ENCODE peak calls at places on chromosomes 12 and 14, in nine cellular contexts. One of them, this sample, is unnamed.

GRCh38 chr14:96162741-96163140 is 41.9 kb upstream of the BDKRB2 start:
- DNase-seq in GM23338: no peak
- DNase-seq in SK-N-SH: no peak
- DNase-seq in HL-60: no peak
- DNase-seq in HepG2: no peak
- DNase-seq in A549: no peak
- DNase-seq in HCT116: no peak
- DNase-seq in GM12878: no peak
- DNase-seq in K562: no peak
- DNase-seq in this sample: no peak

GRCh38 chr12:51647647-51648046 is 56.6 kb downstream of the SCN8A start:
- DNase-seq in K562: no peak
- DNase-seq in A549: no peak
- DNase-seq in HepG2: no peak
- DNase-seq in GM12878: no peak
- DNase-seq in GM23338: no peak
- DNase-seq in SK-N-SH: peak; percentile 28
- DNase-seq in HCT116: no peak
- DNase-seq in HL-60: no peak
- DNase-seq in this sample: no peak

GRCh38 chr12:115233891-115234543 is 550.0 kb upstream of the TBX3 start:
- DNase-seq in GM12878: no peak
- DNase-seq in HL-60: no peak
- DNase-seq in GM23338: peak; percentile 57
- DNase-seq in HCT116: no peak
- DNase-seq in K562: no peak
- DNase-seq in HepG2: no peak
- DNase-seq in A549: no peak
- DNase-seq in SK-N-SH: peak; percentile 63
- DNase-seq in this sample: no peak

GRCh38 chr14:99055816-99056215 is 216.2 kb downstream of the BCL11B start:
- DNase-seq in GM12878: no peak
- DNase-seq in GM23338: no peak
- DNase-seq in HepG2: no peak
- DNase-seq in SK-N-SH: no peak
- DNase-seq in HCT116: no peak
- DNase-seq in K562: no peak
- DNase-seq in A549: no peak
- DNase-seq in HL-60: no peak
- DNase-seq in this sample: no peak

GRCh38 chr12:6373022-6373787 is 2.2 kb downstream of the SCNN1A start:
- DNase-seq in HepG2: no peak
- DNase-seq in HCT116: peak; percentile 65
- DNase-seq in K562: no peak
- DNase-seq in GM23338: no peak
- DNase-seq in SK-N-SH: no peak
- DNase-seq in A549: no peak
- DNase-seq in GM12878: no peak
- DNase-seq in HL-60: no peak
- DNase-seq in this sample: no peak

GRCh38 chr12:31749024-31749704 is 20.3 kb upstream of the AMN1 start:
- DNase-seq in K562: peak; percentile 95
- DNase-seq in SK-N-SH: no peak
- DNase-seq in HCT116: peak; percentile 99
- DNase-seq in HepG2: peak; percentile 99
- DNase-seq in A549: peak; percentile 100
- DNase-seq in GM23338: peak; percentile 89
- DNase-seq in GM12878: peak; percentile 99
- DNase-seq in HL-60: peak; percentile 100
- DNase-seq in this sample: peak; percentile 98

GRCh38 chr14:76509291-76509690 is 133.4 kb downstream of the ESRRB start:
- DNase-seq in GM12878: no peak
- DNase-seq in SK-N-SH: no peak
- DNase-seq in GM23338: no peak
- DNase-seq in HCT116: no peak
- DNase-seq in K562: no peak
- DNase-seq in A549: peak; percentile 10
- DNase-seq in HepG2: no peak
- DNase-seq in HL-60: no peak
- DNase-seq in this sample: no peak

GRCh38 chr14:86892167-86892956 is 1100.6 kb downstream of the GALC start:
- DNase-seq in SK-N-SH: no peak
- DNase-seq in HepG2: peak; percentile 79
- DNase-seq in K562: no peak
- DNase-seq in A549: no peak
- DNase-seq in GM12878: no peak
- DNase-seq in HCT116: no peak
- DNase-seq in GM23338: no peak
- DNase-seq in HL-60: no peak
- DNase-seq in this sample: no peak

GRCh38 chr12:21301-22189 is 45.0 kb upstream of the IQSEC3 start:
- DNase-seq in GM23338: no peak
- DNase-seq in HCT116: no peak
- DNase-seq in GM12878: peak; percentile 11
- DNase-seq in K562: no peak
- DNase-seq in SK-N-SH: no peak
- DNase-seq in A549: no peak
- DNase-seq in HL-60: no peak
- DNase-seq in HepG2: peak; percentile 10
- DNase-seq in this sample: no peak

DNA sequence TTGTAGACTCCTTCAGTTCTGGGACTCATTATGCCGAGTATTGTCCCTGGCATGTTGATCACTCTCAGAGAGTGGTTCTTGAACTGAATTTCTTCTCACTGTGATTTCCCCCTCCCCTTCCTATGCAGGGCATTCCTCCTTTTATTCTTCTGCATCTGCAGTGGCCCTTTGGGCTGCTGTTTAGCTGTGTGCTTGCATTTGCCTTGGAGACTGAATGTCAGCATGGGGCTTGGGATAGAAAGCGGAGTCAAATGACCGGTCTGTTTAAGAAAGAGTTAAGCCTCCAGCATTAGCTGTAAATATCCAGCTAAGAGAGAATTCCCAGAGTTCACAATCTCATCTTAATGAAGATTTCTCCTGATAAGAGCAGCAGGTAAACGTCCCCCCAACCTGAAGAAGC is 65.6 kb upstream of the RMST start:
- DNase-seq in HepG2: no peak
- DNase-seq in HL-60: no peak
- DNase-seq in A549: no peak
- DNase-seq in HCT116: no peak
- DNase-seq in GM12878: no peak
- DNase-seq in K562: no peak
- DNase-seq in SK-N-SH: no peak
- DNase-seq in GM23338: peak; percentile 74
- DNase-seq in this sample: no peak
- TF ChIP-seq REST in HepG2: no peak
- TF ChIP-seq REST in HL-60: no peak
- TF ChIP-seq REST in A549: no peak
- TF ChIP-seq REST in HCT116: no peak
- TF ChIP-seq REST in GM12878: no peak
- TF ChIP-seq REST in K562: no peak
- TF ChIP-seq REST in SK-N-SH: no peak
- TF ChIP-seq REST in GM23338: no peak
- TF ChIP-seq REST in this sample: no peak

GRCh38 chr12:77833329-77833728 is 2.6 kb downstream of the NAV3 start:
- DNase-seq in HepG2: no peak
- DNase-seq in GM12878: no peak
- DNase-seq in HL-60: no peak
- DNase-seq in GM23338: no peak
- DNase-seq in SK-N-SH: no peak
- DNase-seq in K562: no peak
- DNase-seq in A549: no peak
- DNase-seq in HCT116: no peak
- DNase-seq in this sample: no peak

GRCh38 chr12:77834618-77835017 is 3.9 kb downstream of the NAV3 start:
- DNase-seq in K562: no peak
- DNase-seq in GM23338: no peak
- DNase-seq in A549: no peak
- DNase-seq in HepG2: no peak
- DNase-seq in HCT116: no peak
- DNase-seq in GM12878: no peak
- DNase-seq in SK-N-SH: no peak
- DNase-seq in HL-60: no peak
- DNase-seq in this sample: no peak

GRCh38 chr12:77830952-77831351 is 258 bp downstream of the NAV3 start:
- DNase-seq in GM23338: no peak
- DNase-seq in HepG2: no peak
- DNase-seq in K562: no peak
- DNase-seq in A549: no peak
- DNase-seq in HCT116: no peak
- DNase-seq in SK-N-SH: no peak
- DNase-seq in GM12878: no peak
- DNase-seq in HL-60: no peak
- DNase-seq in this sample: no peak

GRCh38 chr12:77835982-77836381 is 5.3 kb downstream of the NAV3 start:
- DNase-seq in A549: no peak
- DNase-seq in HepG2: no peak
- DNase-seq in GM23338: no peak
- DNase-seq in K562: no peak
- DNase-seq in SK-N-SH: no peak
- DNase-seq in HCT116: no peak
- DNase-seq in HL-60: no peak
- DNase-seq in GM12878: no peak
- DNase-seq in this sample: no peak

DNA sequence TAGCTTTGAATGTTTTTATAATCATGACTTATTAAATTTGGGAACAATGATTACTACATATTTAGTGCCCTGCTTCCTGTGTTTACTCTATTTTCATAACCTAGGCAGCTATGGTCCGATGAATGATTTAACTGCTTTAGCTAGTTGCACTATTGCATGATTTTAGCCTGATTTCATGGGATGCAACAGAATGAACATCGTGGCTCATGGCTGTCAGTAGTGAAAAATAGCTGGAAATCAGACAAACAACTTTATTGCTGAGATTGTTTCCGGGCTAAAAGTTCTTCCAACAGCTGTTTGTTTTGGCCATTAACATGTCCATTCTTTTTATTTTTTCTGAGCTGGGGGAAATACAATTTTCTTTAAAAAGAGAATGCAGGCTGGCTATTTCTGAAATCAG is at the start of gene NAV3:
- DNase-seq in HCT116: no peak
- DNase-seq in GM23338: no peak
- DNase-seq in HepG2: no peak
- DNase-seq in HL-60: no peak
- DNase-seq in K562: no peak
- DNase-seq in GM12878: no peak
- DNase-seq in SK-N-SH: no peak
- DNase-seq in A549: no peak
- DNase-seq in this sample: no peak
- TF ChIP-seq REST in HCT116: no peak
- TF ChIP-seq REST in GM23338: no peak
- TF ChIP-seq REST in HepG2: no peak
- TF ChIP-seq REST in HL-60: no peak
- TF ChIP-seq REST in K562: no peak
- TF ChIP-seq REST in GM12878: no peak
- TF ChIP-seq REST in SK-N-SH: no peak
- TF ChIP-seq REST in A549: no peak
- TF ChIP-seq REST in this sample: no peak

DNA sequence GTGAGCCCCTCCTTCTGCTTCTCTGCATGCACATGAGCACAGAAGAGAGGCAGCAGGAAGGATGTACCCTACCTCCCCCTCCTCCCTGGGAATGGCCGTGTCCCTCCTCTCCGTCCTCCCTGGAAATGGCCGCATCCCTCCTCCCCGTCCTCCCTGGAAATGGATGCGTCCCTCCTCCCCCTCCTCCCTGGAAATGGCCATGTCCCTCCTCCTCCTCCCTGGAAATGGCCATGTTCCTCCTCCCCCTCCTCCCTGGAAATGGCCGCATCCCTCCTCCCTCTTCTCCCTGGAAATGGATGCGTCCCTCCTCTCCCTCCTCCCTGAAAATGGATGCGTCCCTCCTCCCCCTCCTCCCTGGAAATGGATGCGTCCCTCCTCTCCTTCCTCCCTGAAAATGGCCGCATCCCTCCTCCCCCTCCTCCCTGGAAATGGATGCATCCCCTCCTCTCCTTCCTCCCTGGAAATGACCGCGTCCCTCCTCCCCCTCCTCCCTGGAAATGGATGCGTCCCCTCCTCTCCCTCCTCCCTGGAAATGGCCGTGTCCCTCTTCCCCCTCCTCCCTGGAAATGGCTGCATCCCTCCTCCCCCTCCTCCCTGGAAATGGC is 428.6 kb downstream of the AACS start:
- DNase-seq in HL-60: no peak
- DNase-seq in GM12878: no peak
- DNase-seq in HepG2: no peak
- DNase-seq in GM23338: no peak
- DNase-seq in HCT116: no peak
- DNase-seq in SK-N-SH: no peak
- DNase-seq in A549: no peak
- DNase-seq in K562: no peak
- DNase-seq in this sample: no peak
- TF ChIP-seq REST in HL-60: no peak
- TF ChIP-seq REST in GM12878: no peak
- TF ChIP-seq REST in HepG2: no peak
- TF ChIP-seq REST in GM23338: no peak
- TF ChIP-seq REST in HCT116: no peak
- TF ChIP-seq REST in SK-N-SH: no peak
- TF ChIP-seq REST in A549: no peak
- TF ChIP-seq REST in K562: no peak
- TF ChIP-seq REST in this sample: no peak

DNA sequence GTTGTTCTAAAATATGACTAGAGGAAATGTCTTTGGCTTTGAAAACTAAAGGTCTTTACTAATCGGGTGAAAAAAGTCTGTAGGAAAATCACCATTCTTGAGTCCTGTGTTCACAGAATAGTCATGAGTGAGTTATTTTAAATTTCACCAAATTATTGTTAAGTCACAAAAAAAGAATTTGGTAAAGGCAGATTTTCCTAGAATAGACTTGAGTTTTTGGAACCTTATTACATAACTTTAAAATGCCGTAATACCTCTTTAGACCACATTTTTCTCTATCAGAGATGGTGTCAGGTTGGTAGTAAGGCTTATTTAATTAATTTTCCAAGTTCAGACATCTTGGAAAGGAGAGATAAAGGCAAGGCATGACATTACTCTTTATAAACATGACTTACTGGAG is 184.7 kb upstream of the GARIN2 start:
- DNase-seq in SK-N-SH: no peak
- DNase-seq in GM12878: no peak
- DNase-seq in HepG2: no peak
- DNase-seq in GM23338: no peak
- DNase-seq in HCT116: no peak
- DNase-seq in HL-60: no peak
- DNase-seq in A549: no peak
- DNase-seq in K562: no peak
- DNase-seq in this sample: no peak
- TF ChIP-seq REST in SK-N-SH: no peak
- TF ChIP-seq REST in GM12878: no peak
- TF ChIP-seq REST in HepG2: no peak
- TF ChIP-seq REST in GM23338: no peak
- TF ChIP-seq REST in HCT116: no peak
- TF ChIP-seq REST in HL-60: no peak
- TF ChIP-seq REST in A549: no peak
- TF ChIP-seq REST in K562: no peak
- TF ChIP-seq REST in this sample: no peak

DNA sequence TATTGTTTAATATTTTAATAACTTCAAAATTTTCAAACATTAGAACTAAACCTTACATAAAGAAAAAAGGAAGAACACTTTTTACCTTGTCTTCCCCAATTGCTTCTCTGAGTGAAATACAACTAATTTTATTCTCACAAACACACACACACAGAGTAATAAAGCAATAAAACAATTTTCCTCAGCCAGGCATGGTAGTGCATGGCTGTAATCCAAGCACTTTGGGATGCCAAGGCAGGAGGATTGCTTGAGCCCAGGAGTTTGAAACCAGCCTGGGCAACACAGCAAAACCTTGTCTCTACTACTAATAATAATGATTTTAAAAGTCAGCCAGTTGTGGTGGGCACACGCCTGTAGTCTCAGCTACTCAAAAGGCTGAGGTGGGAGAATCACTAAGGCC is 13.1 kb downstream of the PPP1R12A start:
- DNase-seq in SK-N-SH: no peak
- DNase-seq in HepG2: no peak
- DNase-seq in A549: no peak
- DNase-seq in K562: no peak
- DNase-seq in HL-60: no peak
- DNase-seq in GM12878: no peak
- DNase-seq in GM23338: no peak
- DNase-seq in HCT116: no peak
- DNase-seq in this sample: no peak
- TF ChIP-seq REST in SK-N-SH: no peak
- TF ChIP-seq REST in HepG2: no peak
- TF ChIP-seq REST in A549: no peak
- TF ChIP-seq REST in K562: no peak
- TF ChIP-seq REST in HL-60: no peak
- TF ChIP-seq REST in GM12878: no peak
- TF ChIP-seq REST in GM23338: no peak
- TF ChIP-seq REST in HCT116: no peak
- TF ChIP-seq REST in this sample: no peak

This sample was measured in Panc1.